ENCODE peak calls at places on chromosomes 7 and 10, in eight cellular contexts. B, G, E, L, C, P, J and O are unnamed samples. For H3K27me3 and H3K9me3, the result is how much of the 10 kb centered on the place peaks cover.

GRCh38 chr10:69180525-69181204 is 631 bp downstream of the SUPV3L1 start:
- DNase-seq in B (no peak), G (no peak), E (peak), L (no peak), C (no peak), P (peak), J (peak), O (no peak)

GRCh38 chr7:94509264-94509878 is at the start of gene CASD1:
- DNase-seq in B (peak), G (peak), E (peak), L (peak), C (no peak), P (peak), J (peak), O (peak)

GRCh38 chr10:12681250-12681649 is 320.3 kb downstream of the CCDC3 start:
- DNase-seq in B (no peak), G (no peak), E (no peak), L (no peak), C (no peak), P (no peak), J (no peak), O (no peak)

GRCh38 chr10:97040706-97041105 is 145.1 kb downstream of the SLIT1 start:
- DNase-seq in B (no peak), G (no peak), E (no peak), L (no peak), C (no peak), P (no peak), J (no peak), O (no peak)

GRCh38 chr7:142889825-142890224 is 4.3 kb upstream of the TRPV6 start:
- DNase-seq in B (no peak), G (no peak), E (no peak), L (no peak), C (no peak), P (no peak), J (no peak), O (no peak)

GRCh38 chr7:33243319-33243881 is 114.0 kb downstream of the BBS9 start:
- DNase-seq in B (no peak), G (no peak), E (peak), L (no peak), C (peak), P (no peak), J (no peak), O (no peak)

GRCh38 chr10:34988397-34989067 is 101.6 kb downstream of the CUL2 start:
- DNase-seq in B (no peak), G (no peak), E (no peak), L (no peak), C (no peak), P (no peak), J (no peak), O (no peak)

GRCh38 chr10:128540806-128541739 is 414.9 kb upstream of the MKI67 start:
- DNase-seq in B (peak), G (no peak), E (no peak), L (peak), C (peak), P (no peak), J (no peak), O (peak)

GRCh38 chr10:89480047-89480446 is 55.3 kb downstream of the SLC16A12 start:
- DNase-seq in B (no peak), G (no peak), E (peak), L (no peak), C (no peak), P (no peak), J (peak), O (no peak)

GRCh38 chr10:97494863-97495506 is 3.2 kb downstream of the MMS19 start:
- DNase-seq in B (no peak), G (no peak), E (peak), L (no peak), C (peak), P (peak), J (no peak), O (no peak)

GRCh38 chr10:116113721-116114501 is 159.1 kb downstream of the GFRA1 start:
- DNase-seq in B (no peak), G (no peak), E (peak), L (no peak), C (no peak), P (no peak), J (no peak), O (no peak)

GRCh38 chr10:22736134-22736533 is 21.8 kb upstream of the PIP4K2A start:
- DNase-seq in B (no peak), G (no peak), E (peak), L (no peak), C (no peak), P (no peak), J (no peak), O (no peak)

GRCh38 chr7:36083626-36084380 is 69.3 kb upstream of the EEPD1 start:
- DNase-seq in B (no peak), G (no peak), E (no peak), L (no peak), C (no peak), P (no peak), J (no peak), O (no peak)

GRCh38 chr10:52939894-52940293 is 167.3 kb upstream of the MBL2 start:
- DNase-seq in B (no peak), G (no peak), E (no peak), L (no peak), C (no peak), P (no peak), J (no peak), O (no peak)

DNA sequence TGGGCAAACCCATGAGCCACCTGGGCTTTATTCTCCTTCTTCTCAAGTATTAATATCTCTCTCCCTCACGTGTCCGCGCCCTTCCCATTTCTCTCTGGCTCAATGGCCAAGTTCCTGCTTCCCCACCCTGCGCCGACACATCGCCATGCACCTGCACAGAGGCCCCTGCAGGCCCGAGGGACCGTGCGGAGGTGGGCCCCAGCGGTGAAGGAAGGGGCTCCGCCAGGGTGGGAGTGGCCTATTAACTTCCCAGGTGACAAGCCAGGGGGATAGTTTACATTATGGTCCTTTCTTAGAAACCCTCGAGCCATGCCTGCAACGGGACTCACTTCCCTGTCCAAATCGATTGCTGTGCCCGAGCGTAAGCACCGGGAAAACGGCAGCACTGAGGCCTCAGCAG is 110.0 kb upstream of the ADARB2 start:
- DNase-seq in B (no peak), G (no peak), E (no peak), L (no peak), C (no peak), P (no peak), J (no peak), O (no peak)
- H3K27me3 ChIP-seq in B (under half), G (under half), E (under half), L (under half), C (half or more), P (under half), J (under half), O (under half)

GRCh38 chr7:139913006-139913405 is 83.9 kb downstream of the TBXAS1 start:
- DNase-seq in B (no peak), G (peak), E (no peak), L (no peak), C (no peak), P (no peak), J (no peak), O (no peak)

GRCh38 chr7:139906879-139907278 is 77.8 kb downstream of the TBXAS1 start:
- DNase-seq in B (no peak), G (no peak), E (no peak), L (no peak), C (no peak), P (no peak), J (no peak), O (no peak)

GRCh38 chr7:139913555-139914135 is 84.6 kb downstream of the TBXAS1 start:
- DNase-seq in B (no peak), G (peak), E (no peak), L (no peak), C (no peak), P (no peak), J (no peak), O (no peak)

GRCh38 chr7:139909379-139910050 is 80.5 kb downstream of the TBXAS1 start:
- DNase-seq in B (no peak), G (no peak), E (peak), L (no peak), C (peak), P (no peak), J (no peak), O (peak)

GRCh38 chr7:139908792-139909191 is 79.7 kb downstream of the TBXAS1 start:
- DNase-seq in B (no peak), G (no peak), E (no peak), L (no peak), C (no peak), P (no peak), J (no peak), O (no peak)
- H3K9me3 ChIP-seq in B (under half), G (under half), E (under half), L (under half), C (under half), P (under half), J (under half), O (under half)

DNA sequence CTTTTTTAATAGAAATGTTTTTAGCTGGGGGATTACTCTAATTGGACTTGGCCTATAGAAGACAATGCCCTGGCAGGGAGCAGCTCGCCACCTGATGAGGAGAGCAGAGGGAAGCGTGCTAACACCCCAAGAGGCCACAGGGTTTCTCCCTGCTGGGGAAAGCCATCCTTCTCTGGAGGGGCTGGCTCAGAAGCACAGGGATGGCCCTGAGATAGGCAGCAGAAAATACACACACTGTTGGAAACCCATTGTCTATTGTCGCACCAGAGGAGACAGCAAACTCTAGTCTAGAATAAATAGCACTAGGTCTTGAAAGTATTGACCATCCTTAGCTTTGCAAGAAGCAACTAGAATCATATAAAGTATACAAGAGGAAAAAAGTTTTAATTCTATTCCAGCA is 5.4 kb downstream of the COBL start:
- DNase-seq in B (no peak), G (no peak), E (no peak), L (no peak), C (no peak), P (no peak), J (no peak), O (no peak)
- H3K27me3 ChIP-seq in B (under half), G (under half), E (under half), L (under half), C (under half), P (under half), J (under half), O (under half)

DNA sequence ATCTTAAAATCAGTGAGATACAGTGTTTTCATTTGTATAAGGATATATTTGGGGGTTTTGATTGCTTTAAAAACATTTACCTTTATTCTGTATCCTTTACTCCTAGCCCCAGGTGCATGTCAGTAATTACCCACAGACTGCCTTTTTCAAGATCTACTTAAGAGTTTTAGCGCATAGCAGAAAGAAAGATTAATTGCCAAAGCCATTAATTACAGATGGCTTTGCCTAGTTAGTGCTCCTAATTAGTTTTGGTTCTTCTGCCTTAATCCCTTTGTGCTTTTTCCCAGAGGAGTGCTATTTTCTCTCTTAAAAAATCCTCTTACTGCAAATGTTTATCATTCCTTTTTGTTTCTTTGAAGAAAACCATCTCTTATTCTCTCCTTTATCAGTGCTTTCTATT is 122.8 kb downstream of the MAPK8 start:
- DNase-seq in B (no peak), G (no peak), E (no peak), L (no peak), C (no peak), P (no peak), J (no peak), O (no peak)
- H3K9me3 ChIP-seq in B (under half), G (under half), E (under half), L (under half), C (under half), P (under half), J (under half), O (under half)

DNA sequence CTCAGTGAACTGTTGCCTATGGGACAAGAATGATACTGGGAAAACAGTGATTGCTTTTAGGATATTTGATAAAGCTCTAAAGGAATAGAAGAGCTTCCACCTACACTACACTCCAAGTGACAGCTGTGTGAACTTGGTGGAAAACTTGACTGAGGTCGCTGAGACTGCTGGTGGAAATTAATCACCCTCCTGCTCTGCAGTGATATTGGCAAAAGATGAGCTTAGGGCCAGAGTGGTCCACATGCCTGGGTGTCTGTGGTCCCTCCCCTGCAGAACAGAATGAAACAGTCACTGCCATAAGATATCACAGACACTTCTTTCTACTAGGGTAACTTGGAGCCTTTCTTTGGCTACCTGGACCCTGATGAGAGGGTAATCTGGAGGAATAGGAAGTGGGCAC is 382.1 kb upstream of the GALNT17 start:
- DNase-seq in B (no peak), G (no peak), E (no peak), L (no peak), C (no peak), P (no peak), J (no peak), O (no peak)
- H3K27me3 ChIP-seq in B (under half), G (under half), E (under half), L (under half), C (under half), P (under half), J (under half), O (under half)

DNA sequence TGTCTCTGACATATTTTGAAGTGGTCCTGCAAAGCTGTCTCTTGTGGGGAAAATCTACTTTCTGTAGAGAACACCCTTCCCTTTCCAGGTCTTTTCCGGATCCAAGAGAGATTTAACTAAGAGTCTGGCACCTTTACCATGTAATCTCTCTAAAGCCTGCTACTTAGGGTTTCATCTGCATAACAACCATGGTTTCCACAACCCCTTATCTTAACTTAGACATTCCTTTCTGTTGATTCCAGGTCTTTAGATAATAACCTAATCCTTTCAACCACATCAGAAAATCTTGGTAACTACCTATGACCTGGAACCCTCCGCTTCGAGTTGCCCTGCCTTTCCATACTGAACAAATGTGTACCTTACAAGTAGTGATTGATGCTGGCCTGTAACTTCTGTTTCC is 243.6 kb upstream of the PTER start:
- DNase-seq in B (no peak), G (no peak), E (no peak), L (no peak), C (no peak), P (no peak), J (no peak), O (no peak)
- H3K9me3 ChIP-seq in B (under half), G (under half), E (under half), L (under half), C (under half), P (under half), J (under half), O (under half)

GRCh38 chr7:26657139-26657753 is 207.1 kb downstream of the SKAP2 start:
- DNase-seq in B (no peak), G (no peak), E (no peak), L (no peak), C (no peak), P (no peak), J (no peak), O (no peak)

GRCh38 chr7:26656735-26657134 is 207.7 kb downstream of the SKAP2 start:
- DNase-seq in B (no peak), G (no peak), E (no peak), L (no peak), C (no peak), P (no peak), J (no peak), O (no peak)

GRCh38 chr7:26658080-26658697 is 206.2 kb downstream of the SKAP2 start:
- DNase-seq in B (no peak), G (no peak), E (no peak), L (no peak), C (no peak), P (no peak), J (no peak), O (no peak)

GRCh38 chr7:26659121-26659520 is 205.3 kb downstream of the SKAP2 start:
- DNase-seq in B (no peak), G (no peak), E (no peak), L (no peak), C (no peak), P (no peak), J (no peak), O (no peak)

DNA sequence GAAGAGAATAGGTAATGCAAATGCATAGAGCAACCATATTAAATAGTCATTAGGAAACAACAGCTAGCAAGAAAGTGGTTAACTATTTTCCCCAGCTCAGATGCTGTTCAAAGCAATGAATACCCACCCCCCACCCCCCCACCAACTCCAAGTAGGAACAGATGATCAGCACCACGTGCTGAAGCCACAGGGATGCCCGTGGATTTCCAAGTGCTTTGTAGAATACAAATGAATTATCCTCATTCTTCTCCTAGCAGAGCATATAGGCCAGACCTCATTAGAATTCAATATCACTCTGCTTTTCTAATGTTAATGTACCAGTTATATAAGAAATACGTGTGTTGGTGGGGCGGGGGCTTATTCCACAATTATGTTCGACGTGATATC is 205.7 kb downstream of the SKAP2 start:
- DNase-seq in B (no peak), G (no peak), E (no peak), L (no peak), C (no peak), P (no peak), J (no peak), O (no peak)
- H3K27me3 ChIP-seq in B (under half), G (under half), E (under half), L (under half), C (half or more), P (under half), J (under half), O (under half)